ENCODE peak calls at places on chromosome 11, in five cellular contexts. X is stimulated activated CD4-positive, alpha-beta T cell treated with anti-CD3 and anti-CD28 coated beads, Interleukin-4, amount 100 ng/mL, for 1 hour; Z is cardiac fibroblast; S is HCT116; N is stimulated activated CD8-positive, alpha-beta memory T cell treated with anti-CD3 and anti-CD28 coated beads, Interleukin-7, amount 100 ng/mL, for 48 hours. G is an unnamed sample.

GRCh38 chr11:13663631-13664071 is 4.8 kb upstream of the FAR1 start:
- DNase-seq in S (no peak), Z (peak), X (no peak), N (no peak), G (no peak)

GRCh38 chr11:61545341-61545740 is 35.5 kb downstream of the SYT7 start:
- DNase-seq in Z (peak), S (peak), N (no peak), X (no peak), G (peak)

GRCh38 chr11:118353084-118353710 is 6.2 kb upstream of the UBE4A start:
- DNase-seq in Z (peak), S (no peak), N (no peak), X (no peak), G (no peak)

GRCh38 chr11:90434858-90435257 is 212.0 kb upstream of the CHORDC1 start:
- DNase-seq in X (no peak), S (no peak), Z (no peak), N (no peak), G (no peak)

GRCh38 chr11:112784323-112785073 is 176.7 kb upstream of the NCAM1 start:
- DNase-seq in Z (peak), S (no peak), N (no peak), X (no peak), G (no peak)

GRCh38 chr11:65576232-65576866 is 496 bp downstream of the EHBP1L1 start:
- DNase-seq in X (no peak), Z (no peak), S (no peak), N (no peak), G (no peak)

GRCh38 chr11:125256471-125257010 is 92.0 kb downstream of the PKNOX2 start:
- DNase-seq in X (no peak), N (no peak), S (no peak), Z (no peak), G (no peak)

GRCh38 chr11:57649826-57650738 is at the start of gene YPEL4:
- DNase-seq in S (no peak), Z (peak), X (peak), N (peak), G (no peak)

GRCh38 chr11:66883021-66883968 is 26.4 kb downstream of the LRFN4 start:
- DNase-seq in Z (peak), X (peak), N (no peak), S (peak), G (peak)

GRCh38 chr11:82176365-82176764 is 557.3 kb downstream of the FAM181B start:
- DNase-seq in S (no peak), Z (no peak), N (no peak), X (no peak), G (no peak)

GRCh38 chr11:44575962-44576361 is 10.5 kb downstream of the CD82 start:
- DNase-seq in X (no peak), N (no peak), S (no peak), Z (no peak), G (no peak)

GRCh38 chr11:126282742-126283591 is at the start of gene TIRAP:
- DNase-seq in N (no peak), Z (peak), X (peak), S (no peak), G (peak)

GRCh38 chr11:107493117-107493516 is 35.5 kb upstream of the CWF19L2 start:
- DNase-seq in X (no peak), S (no peak), Z (peak), N (no peak), G (no peak)

GRCh38 chr11:61910473-61911123 is 6.8 kb downstream of the RAB3IL1 start:
- DNase-seq in Z (no peak), N (no peak), S (no peak), X (no peak), G (no peak)

GRCh38 chr11:84906995-84907394 is 720.1 kb downstream of the DLG2 start:
- DNase-seq in N (no peak), X (no peak), Z (peak), S (no peak), G (no peak)

GRCh38 chr11:15720460-15720859 is 605.7 kb downstream of the INSC start:
- DNase-seq in N (no peak), X (no peak), Z (peak), S (no peak), G (no peak)

GRCh38 chr11:78562398-78562797 is 12.3 kb downstream of the NARS2 start:
- DNase-seq in X (no peak), S (no peak), Z (peak), N (no peak), G (no peak)

GRCh38 chr11:65927904-65928397 is 8.7 kb downstream of the DRAP1 start:
- DNase-seq in S (no peak), X (peak), N (peak), Z (no peak), G (peak)

GRCh38 chr11:99068832-99069231 is 48.1 kb downstream of the CNTN5 start:
- DNase-seq in S (no peak), Z (no peak), X (no peak), N (no peak), G (no peak)

GRCh38 chr11:68269414-68270081 is 2.2 kb downstream of the C11orf24 start:
- DNase-seq in Z (peak), X (no peak), S (no peak), N (no peak), G (no peak)

GRCh38 chr11:57567512-57568329 is at the start of gene UBE2L6:
- DNase-seq in X (peak), Z (no peak), S (no peak), N (peak), G (peak)

GRCh38 chr11:2933376-2934056 is 4.3 kb upstream of the PHLDA2 start:
- DNase-seq in X (no peak), N (peak), Z (peak), S (peak), G (no peak)

GRCh38 chr11:116384876-116385275 is 387.9 kb downstream of the BUD13 start:
- DNase-seq in S (no peak), Z (no peak), X (no peak), N (no peak), G (no peak)

GRCh38 chr11:43316451-43316850 is 4.7 kb downstream of the API5 start:
- DNase-seq in Z (peak), S (no peak), X (no peak), N (peak), G (no peak)

GRCh38 chr11:126007263-126007662 is 55.4 kb downstream of the CDON start:
- DNase-seq in N (no peak), Z (peak), X (no peak), S (peak), G (no peak)

GRCh38 chr11:26849009-26849408 is 127.1 kb upstream of the SLC5A12 start:
- DNase-seq in S (no peak), X (no peak), Z (peak), N (no peak), G (no peak)

GRCh38 chr11:83087035-83087434 is 15.3 kb upstream of the RAB30 start:
- DNase-seq in N (no peak), S (no peak), Z (peak), X (no peak), G (no peak)

GRCh38 chr11:23767576-23767975 is 729.3 kb upstream of the LUZP2 start:
- DNase-seq in N (no peak), X (no peak), S (no peak), Z (peak), G (no peak)

GRCh38 chr11:10856689-10857603 is 907 bp downstream of the ZBED5 start:
- DNase-seq in N (no peak), S (no peak), X (no peak), Z (peak), G (no peak)

GRCh38 chr11:73176145-73176891 is 34.2 kb upstream of the FCHSD2 start:
- DNase-seq in Z (no peak), S (no peak), X (no peak), N (no peak), G (no peak)

GRCh38 chr11:113274708-113275582 is 39.4 kb upstream of the TTC12 start:
- DNase-seq in X (no peak), N (no peak), Z (no peak), S (no peak), G (no peak)

GRCh38 chr11:113603277-113604059 is 102.6 kb downstream of the TMPRSS5 start:
- DNase-seq in N (no peak), X (no peak), S (no peak), Z (peak), G (no peak)

GRCh38 chr11:8231979-8232378 is 31.7 kb downstream of the LMO1 start:
- DNase-seq in N (no peak), X (no peak), Z (no peak), S (no peak), G (no peak)

GRCh38 chr11:72228229-72228843 is 3.8 kb downstream of the INPPL1 start:
- DNase-seq in S (no peak), X (no peak), Z (peak), N (no peak), G (no peak)

GRCh38 chr11:126602993-126603392 is 247.5 kb downstream of the ST3GAL4 start:
- DNase-seq in X (no peak), N (no peak), S (no peak), Z (no peak), G (no peak)